ENCODE peak calls at places on chromosomes 1 and 21, in four cellular contexts. One of them, this sample, is unnamed.

GRCh38 chr1:1665815-1666251 is 7.0 kb upstream of the CDK11B start:
- DNase-seq in thyroid gland: no peak
- DNase-seq in lower lobe of right lung: peak; percentile 55
- DNase-seq in CD8-positive, alpha-beta memory T cell: no peak
- DNase-seq in this sample: no peak

GRCh38 chr1:163509126-163509525 is 187.4 kb downstream of the NUF2 start:
- DNase-seq in thyroid gland: no peak
- DNase-seq in lower lobe of right lung: no peak
- DNase-seq in CD8-positive, alpha-beta memory T cell: no peak
- DNase-seq in this sample: no peak

GRCh38 chr1:205800973-205801703 is 11.9 kb downstream of the SLC41A1 start:
- DNase-seq in CD8-positive, alpha-beta memory T cell: no peak
- DNase-seq in lower lobe of right lung: no peak
- DNase-seq in thyroid gland: peak; percentile 80
- DNase-seq in this sample: peak; percentile 26

GRCh38 chr1:181936768-181937581 is 124.5 kb downstream of the ZNF648 start:
- DNase-seq in thyroid gland: peak; percentile 79
- DNase-seq in CD8-positive, alpha-beta memory T cell: no peak
- DNase-seq in lower lobe of right lung: peak; percentile 56
- DNase-seq in this sample: peak; percentile 31

GRCh38 chr1:202251424-202252256 is 58.0 kb downstream of the LGR6 start:
- DNase-seq in lower lobe of right lung: no peak
- DNase-seq in thyroid gland: no peak
- DNase-seq in CD8-positive, alpha-beta memory T cell: no peak
- DNase-seq in this sample: no peak

GRCh38 chr1:159229486-159229885 is 24.8 kb downstream of the ACKR1 start:
- DNase-seq in CD8-positive, alpha-beta memory T cell: no peak
- DNase-seq in lower lobe of right lung: no peak
- DNase-seq in thyroid gland: no peak
- DNase-seq in this sample: no peak

GRCh38 chr21:41761211-41762181 is 5.4 kb downstream of the RIPK4 start:
- DNase-seq in thyroid gland: peak; percentile 66
- DNase-seq in CD8-positive, alpha-beta memory T cell: no peak
- DNase-seq in lower lobe of right lung: peak; percentile 90
- DNase-seq in this sample: peak; percentile 72

GRCh38 chr1:208977012-208977411 is 606.5 kb upstream of the CAMK1G start:
- DNase-seq in thyroid gland: no peak
- DNase-seq in CD8-positive, alpha-beta memory T cell: no peak
- DNase-seq in lower lobe of right lung: no peak
- DNase-seq in this sample: no peak

GRCh38 chr1:156608036-156608674 is 6.9 kb upstream of the GPATCH4 start:
- DNase-seq in CD8-positive, alpha-beta memory T cell: peak; percentile 32
- DNase-seq in lower lobe of right lung: no peak
- DNase-seq in thyroid gland: peak; percentile 57
- DNase-seq in this sample: peak; percentile 62

GRCh38 chr1:33712176-33712575 is 151.7 kb upstream of the HMGB4 start:
- DNase-seq in thyroid gland: no peak
- DNase-seq in CD8-positive, alpha-beta memory T cell: no peak
- DNase-seq in lower lobe of right lung: no peak
- DNase-seq in this sample: no peak

GRCh38 chr1:119859647-119860046 is 36.7 kb downstream of the ADAM30 start:
- DNase-seq in lower lobe of right lung: no peak
- DNase-seq in thyroid gland: no peak
- DNase-seq in CD8-positive, alpha-beta memory T cell: no peak
- DNase-seq in this sample: no peak

GRCh38 chr1:203239906-203240305 is 10.4 kb upstream of the CHIT1 start:
- DNase-seq in thyroid gland: no peak
- DNase-seq in lower lobe of right lung: no peak
- DNase-seq in CD8-positive, alpha-beta memory T cell: no peak
- DNase-seq in this sample: no peak

GRCh38 chr1:56788588-56788987 is 30.6 kb downstream of the FYB2 start:
- DNase-seq in CD8-positive, alpha-beta memory T cell: no peak
- DNase-seq in thyroid gland: peak; percentile 78
- DNase-seq in lower lobe of right lung: peak; percentile 46
- DNase-seq in this sample: peak; percentile 60

GRCh38 chr1:46413596-46413985 is 19.5 kb downstream of the FAAH start:
- DNase-seq in CD8-positive, alpha-beta memory T cell: peak; percentile 22
- DNase-seq in thyroid gland: no peak
- DNase-seq in lower lobe of right lung: peak; percentile 36
- DNase-seq in this sample: no peak

GRCh38 chr1:30680879-30681278 is 42.5 kb downstream of the MATN1 start:
- DNase-seq in thyroid gland: no peak
- DNase-seq in CD8-positive, alpha-beta memory T cell: no peak
- DNase-seq in lower lobe of right lung: no peak
- DNase-seq in this sample: no peak

GRCh38 chr1:53712276-53712675 is 26.7 kb downstream of the GLIS1 start:
- DNase-seq in lower lobe of right lung: no peak
- DNase-seq in CD8-positive, alpha-beta memory T cell: no peak
- DNase-seq in thyroid gland: no peak
- DNase-seq in this sample: no peak

GRCh38 chr1:201933840-201934430 is 12.4 kb downstream of the LMOD1 start:
- DNase-seq in thyroid gland: no peak
- DNase-seq in lower lobe of right lung: no peak
- DNase-seq in CD8-positive, alpha-beta memory T cell: no peak
- DNase-seq in this sample: no peak

GRCh38 chr1:7783178-7783711 is 846 bp upstream of the PER3 start:
- DNase-seq in CD8-positive, alpha-beta memory T cell: no peak
- DNase-seq in lower lobe of right lung: peak; percentile 88
- DNase-seq in thyroid gland: peak; percentile 82
- DNase-seq in this sample: no peak

GRCh38 chr1:182235952-182236650 is 155.5 kb downstream of the GLUL start:
- DNase-seq in thyroid gland: no peak
- DNase-seq in lower lobe of right lung: no peak
- DNase-seq in CD8-positive, alpha-beta memory T cell: no peak
- DNase-seq in this sample: no peak

GRCh38 chr1:3504151-3504822 is 49.8 kb downstream of the ARHGEF16 start:
- DNase-seq in CD8-positive, alpha-beta memory T cell: no peak
- DNase-seq in thyroid gland: peak; percentile 43
- DNase-seq in lower lobe of right lung: no peak
- DNase-seq in this sample: no peak

GRCh38 chr1:214503553-214503952 is 47.8 kb downstream of the PTPN14 start:
- DNase-seq in thyroid gland: no peak
- DNase-seq in lower lobe of right lung: no peak
- DNase-seq in CD8-positive, alpha-beta memory T cell: no peak
- DNase-seq in this sample: no peak
- H3K9me3 ChIP-seq in thyroid gland: no peaks in the 10 kb centered on the region
- H3K9me3 ChIP-seq in lower lobe of right lung: no peaks in the 10 kb centered on the region
- H3K9me3 ChIP-seq in CD8-positive, alpha-beta memory T cell: no peaks in the 10 kb centered on the region
- H3K9me3 ChIP-seq in this sample: no peaks in the 10 kb centered on the region

DNA sequence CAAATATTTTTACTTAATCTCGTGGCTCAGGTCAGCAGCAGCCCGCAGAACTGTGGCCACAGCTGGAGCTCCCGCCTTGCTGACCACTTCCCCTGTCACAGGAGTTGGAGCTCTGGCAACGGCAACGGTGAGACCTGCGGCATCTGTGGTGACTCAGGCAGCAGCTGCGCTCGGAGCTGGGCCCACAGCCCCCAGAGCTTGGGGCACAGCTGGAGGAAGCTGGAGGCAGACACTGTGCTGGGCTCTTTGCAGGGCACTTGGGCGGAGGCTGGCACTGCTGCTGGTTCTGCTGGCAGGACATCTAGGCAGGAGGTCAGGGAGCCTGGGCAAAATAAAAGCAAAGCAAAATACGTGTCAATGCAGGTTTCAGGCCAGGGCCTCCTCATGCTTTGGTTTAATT is at the start of gene LCE3A:
- DNase-seq in CD8-positive, alpha-beta memory T cell: no peak
- DNase-seq in lower lobe of right lung: no peak
- DNase-seq in thyroid gland: no peak
- DNase-seq in this sample: no peak
- H3K9me3 ChIP-seq in CD8-positive, alpha-beta memory T cell: no peaks in the 10 kb centered on the region
- H3K9me3 ChIP-seq in lower lobe of right lung: peaks cover 19% of the 10 kb centered on the region
- H3K9me3 ChIP-seq in thyroid gland: no peaks in the 10 kb centered on the region
- H3K9me3 ChIP-seq in this sample: no peaks in the 10 kb centered on the region

GRCh38 chr1:155014709-155015508 is 12.3 kb downstream of the ZBTB7B start:
- DNase-seq in CD8-positive, alpha-beta memory T cell: no peak
- DNase-seq in thyroid gland: no peak
- DNase-seq in lower lobe of right lung: no peak
- DNase-seq in this sample: no peak
- H3K9me3 ChIP-seq in CD8-positive, alpha-beta memory T cell: no peaks in the 10 kb centered on the region
- H3K9me3 ChIP-seq in thyroid gland: no peaks in the 10 kb centered on the region
- H3K9me3 ChIP-seq in lower lobe of right lung: no peaks in the 10 kb centered on the region
- H3K9me3 ChIP-seq in this sample: no peaks in the 10 kb centered on the region

GRCh38 chr1:246978785-246979184 is 29.1 kb downstream of the ZNF695 start:
- DNase-seq in thyroid gland: no peak
- DNase-seq in CD8-positive, alpha-beta memory T cell: no peak
- DNase-seq in lower lobe of right lung: no peak
- DNase-seq in this sample: no peak

GRCh38 chr1:246978281-246978680 is 29.6 kb downstream of the ZNF695 start:
- DNase-seq in lower lobe of right lung: no peak
- DNase-seq in thyroid gland: no peak
- DNase-seq in CD8-positive, alpha-beta memory T cell: no peak
- DNase-seq in this sample: no peak
- H3K9me3 ChIP-seq in lower lobe of right lung: peaks cover 16% of the 10 kb centered on the region
- H3K9me3 ChIP-seq in thyroid gland: no peaks in the 10 kb centered on the region
- H3K9me3 ChIP-seq in CD8-positive, alpha-beta memory T cell: peaks cover 5% of the 10 kb centered on the region
- H3K9me3 ChIP-seq in this sample: no peaks in the 10 kb centered on the region

GRCh38 chr1:4671828-4672227 is 17.4 kb downstream of the AJAP1 start:
- DNase-seq in CD8-positive, alpha-beta memory T cell: no peak
- DNase-seq in thyroid gland: no peak
- DNase-seq in lower lobe of right lung: no peak
- DNase-seq in this sample: no peak
- H3K9me3 ChIP-seq in CD8-positive, alpha-beta memory T cell: no peaks in the 10 kb centered on the region
- H3K9me3 ChIP-seq in thyroid gland: no peaks in the 10 kb centered on the region
- H3K9me3 ChIP-seq in lower lobe of right lung: no peaks in the 10 kb centered on the region
- H3K9me3 ChIP-seq in this sample: no peaks in the 10 kb centered on the region